ENCODE peak calls at places on chromosomes 2 and 18, in seven cellular contexts. G is fibroblast of lung; T is DMS153; Y is H54; I is stimulated activated CD4-positive, alpha-beta T cell treated with anti-CD3 and anti-CD28 coated beads, TNF-alpha, amount 100 ng/mL, for 48 hours; Q is NCI-H345; V is posterior vena cava. C is an unnamed sample.

GRCh38 chr2:219997341-219997851 is 370.0 kb downstream of the SLC4A3 start:
- DNase-seq in V (no peak), Y (no peak), G (peak; percentile 58), T (no peak), I (no peak), Q (peak; percentile 10), C (peak; percentile 72)

GRCh38 chr2:88159955-88160415 is 10.2 kb upstream of the THNSL2 start:
- DNase-seq in G (peak; percentile 45), Q (peak; percentile 77), Y (peak; percentile 42), V (no peak), I (peak; percentile 29), T (peak; percentile 52), C (peak; percentile 86)

GRCh38 chr2:15868704-15869103 is 71.6 kb upstream of the MYCN start:
- DNase-seq in T (no peak), V (no peak), Q (no peak), Y (no peak), I (no peak), G (no peak), C (no peak)

GRCh38 chr18:3447035-3447894 is 2.7 kb upstream of the TGIF1 start:
- DNase-seq in T (no peak), Y (no peak), V (no peak), I (no peak), G (peak; percentile 60), Q (no peak), C (peak; percentile 75)

GRCh38 chr18:48757906-48758305 is 192.9 kb downstream of the SMAD7 start:
- DNase-seq in I (no peak), G (no peak), T (no peak), Q (no peak), Y (no peak), V (no peak), C (no peak)

GRCh38 chr2:173770936-173771678 is 194.1 kb downstream of the SP3 start:
- DNase-seq in Q (no peak), Y (no peak), I (no peak), G (no peak), T (no peak), V (no peak), C (peak; percentile 61)

GRCh38 chr2:218291318-218291933 is 877 bp downstream of the TMBIM1 start:
- DNase-seq in V (no peak), T (no peak), I (no peak), G (no peak), Q (no peak), Y (no peak), C (no peak)

GRCh38 chr18:57087985-57088384 is 58.9 kb upstream of the BOD1L2 start:
- DNase-seq in Y (no peak), G (peak; percentile 6), V (no peak), Q (no peak), I (no peak), T (no peak), C (no peak)

GRCh38 chr2:109457366-109457765 is 156.4 kb downstream of the SEPTIN10 start:
- DNase-seq in G (no peak), V (peak; percentile 60), Y (no peak), I (no peak), T (no peak), Q (no peak), C (no peak)

GRCh38 chr18:42412281-42412680 is 457.2 kb downstream of the PIK3C3 start:
- DNase-seq in Q (no peak), T (no peak), V (no peak), G (peak; percentile 28), Y (no peak), I (no peak), C (no peak)

GRCh38 chr2:191539068-191539467 is 138.9 kb upstream of the NABP1 start:
- DNase-seq in Q (peak; percentile 16), T (no peak), V (no peak), G (peak; percentile 27), Y (no peak), I (no peak), C (peak; percentile 75)

GRCh38 chr2:964567-964966 is 13.9 kb downstream of the SNTG2 start:
- DNase-seq in G (no peak), T (no peak), I (no peak), Y (no peak), V (no peak), Q (no peak), C (no peak)

GRCh38 chr2:216090369-216090786 is 8.7 kb downstream of the TMEM169 start:
- DNase-seq in G (peak; percentile 68), I (no peak), Y (no peak), Q (no peak), T (no peak), V (no peak), C (no peak)

GRCh38 chr18:829432-829831 is 17.4 kb upstream of the YES1 start:
- DNase-seq in V (no peak), Y (no peak), G (no peak), T (no peak), Q (no peak), I (no peak), C (no peak)

GRCh38 chr18:12838178-12838634 is 45.8 kb downstream of the PTPN2 start:
- DNase-seq in Q (no peak), I (no peak), G (peak; percentile 92), T (no peak), V (no peak), Y (peak; percentile 53), C (no peak)

GRCh38 chr2:44118257-44118656 is 50.4 kb upstream of the PPM1B start:
- DNase-seq in Y (no peak), Q (no peak), G (peak; percentile 59), V (no peak), T (no peak), I (no peak), C (no peak)

GRCh38 chr2:234335676-234336228 is 161.1 kb downstream of the ARL4C start:
- DNase-seq in I (no peak), V (peak; percentile 95), Y (no peak), Q (peak; percentile 60), G (peak; percentile 75), T (peak; percentile 66), C (peak; percentile 67)

GRCh38 chr2:85066874-85067351 is 66.3 kb upstream of the TCF7L1 start:
- DNase-seq in Q (peak; percentile 71), I (no peak), V (peak; percentile 92), G (peak; percentile 73), T (peak; percentile 70), Y (peak; percentile 46), C (peak; percentile 92)

GRCh38 chr18:38575648-38576047 is 1010.0 kb upstream of the CELF4 start:
- DNase-seq in Q (no peak), G (no peak), T (no peak), Y (no peak), V (no peak), I (no peak), C (no peak)

GRCh38 chr18:62784966-62785413 is 69.6 kb downstream of the PHLPP1 start:
- DNase-seq in Q (no peak), V (no peak), I (no peak), Y (no peak), G (peak; percentile 80), T (no peak), C (peak; percentile 15)

GRCh38 chr2:238947243-238947760 is 99.4 kb downstream of the TWIST2 start:
- DNase-seq in G (no peak), T (no peak), Q (no peak), I (no peak), V (peak; percentile 38), Y (no peak), C (no peak)

GRCh38 chr18:70645971-70646370 is 357.1 kb downstream of the SOCS6 start:
- DNase-seq in V (no peak), T (no peak), I (no peak), Y (no peak), G (no peak), Q (no peak), C (no peak)

GRCh38 chr2:150168596-150168995 is 318.9 kb downstream of the RND3 start:
- DNase-seq in V (no peak), Q (no peak), Y (no peak), I (no peak), T (no peak), G (peak; percentile 61), C (no peak)